ENCODE peak calls at places on chromosome 4, in five cellular contexts. S is activated T-cell treated with anti-CD3 and anti-CD28 coated beads for 1 hour, E is pons, Y is hippocampal formation, I is WTC11. Z is an unnamed sample.

GRCh38 chr4:1233641-1234277 is 15.2 kb downstream of the CTBP1 start:
- DNase-seq in S (no peak), E (no peak), Y (no peak), I (no peak), Z (no peak)

GRCh38 chr4:149896428-149896827 is 80.8 kb upstream of the IQCM start:
- DNase-seq in S (no peak), E (peak), Y (peak), I (peak), Z (no peak)

GRCh38 chr4:88033309-88033708 is 25.9 kb downstream of the PKD2 start:
- DNase-seq in S (no peak), E (peak), Y (peak), I (peak), Z (peak)

GRCh38 chr4:13918110-13918509 is 290.6 kb upstream of the BOD1L1 start:
- DNase-seq in S (no peak), E (no peak), Y (no peak), I (no peak), Z (no peak)

GRCh38 chr4:148573284-148573683 is 131.1 kb upstream of the NR3C2 start:
- DNase-seq in S (no peak), E (no peak), Y (no peak), I (no peak), Z (no peak)

GRCh38 chr4:7295917-7296660 is 103.8 kb downstream of the SORCS2 start:
- DNase-seq in S (no peak), E (peak), Y (peak), I (peak), Z (no peak)

GRCh38 chr4:186701273-186701672 is 22.4 kb downstream of the FAT1 start:
- DNase-seq in S (no peak), E (peak), Y (peak), I (peak), Z (no peak)

GRCh38 chr4:61909031-61909430 is 708.9 kb downstream of the ADGRL3 start:
- DNase-seq in S (no peak), E (no peak), Y (no peak), I (no peak), Z (no peak)

GRCh38 chr4:116664198-116664597 is 421.2 kb downstream of the TRAM1L1 start:
- DNase-seq in S (no peak), E (no peak), Y (no peak), I (peak), Z (no peak)

GRCh38 chr4:74111990-74112389 is 13.0 kb upstream of the CXCL2 start:
- DNase-seq in S (no peak), E (no peak), Y (no peak), I (no peak), Z (no peak)

GRCh38 chr4:88227734-88228133 is 56.6 kb downstream of the PPM1K start:
- DNase-seq in S (no peak), E (no peak), Y (no peak), I (no peak), Z (no peak)

GRCh38 chr4:124710253-124710849 is 2.2 kb downstream of the ANKRD50 start:
- DNase-seq in S (no peak), E (peak), Y (peak), I (no peak), Z (no peak)

GRCh38 chr4:114025176-114025777 is 45.8 kb upstream of the ARSJ start:
- DNase-seq in S (no peak), E (no peak), Y (no peak), I (no peak), Z (no peak)

GRCh38 chr4:132417220-132417619 is 731.9 kb upstream of the PCDH10 start:
- DNase-seq in S (no peak), E (no peak), Y (no peak), I (no peak), Z (no peak)

GRCh38 chr4:185307136-185307950 is 88.4 kb downstream of the LRP2BP start:
- DNase-seq in S (no peak), E (no peak), Y (no peak), I (no peak), Z (no peak)

GRCh38 chr4:127141857-127142256 is 490.9 kb upstream of the INTU start:
- DNase-seq in S (no peak), E (no peak), Y (no peak), I (no peak), Z (no peak)

GRCh38 chr4:55635760-55636621 is at the start of gene NMU:
- DNase-seq in S (no peak), E (no peak), Y (no peak), I (peak), Z (peak)

GRCh38 chr4:187070740-187071139 is 347.1 kb upstream of the FAT1 start:
- DNase-seq in S (no peak), E (no peak), Y (no peak), I (no peak), Z (no peak)

GRCh38 chr4:18689308-18689915 is 667.9 kb upstream of the LCORL start:
- DNase-seq in S (peak), E (peak), Y (peak), I (peak), Z (peak)